ENCODE peak calls at places on chromosomes 11 and 22, in five cellular contexts. C, F, G, Z and B are unnamed samples.

GRCh38 chr22:43341565-43341964 is 1.6 kb downstream of the SCUBE1 start:
- DNase-seq in C (no peak), F (no peak), G (no peak), Z (no peak), B (no peak)

GRCh38 chr22:36756031-36756430 is 19.9 kb downstream of the IFT27 start:
- DNase-seq in G (no peak), F (no peak), C (no peak), Z (no peak), B (no peak)

GRCh38 chr22:28395920-28396447 is 283.7 kb downstream of the TTC28 start:
- DNase-seq in C (no peak), Z (no peak), F (no peak), G (peak), B (no peak)

GRCh38 chr11:64531906-64532312 is 59.1 kb upstream of the SLC22A12 start:
- DNase-seq in C (no peak), Z (no peak), G (no peak), F (no peak), B (no peak)

GRCh38 chr11:36110698-36111410 is 167.0 kb downstream of the LDLRAD3 start:
- DNase-seq in C (no peak), G (no peak), F (no peak), Z (no peak), B (no peak)

GRCh38 chr11:1762537-1763302 is 1.0 kb downstream of the CTSD start:
- DNase-seq in Z (peak), F (no peak), C (no peak), G (peak), B (peak)

GRCh38 chr11:92675810-92676209 is 293.6 kb upstream of the MTNR1B start:
- DNase-seq in C (no peak), Z (no peak), G (no peak), F (no peak), B (no peak)

GRCh38 chr22:42613869-42614268 is 814 bp downstream of the POLDIP3 start:
- DNase-seq in Z (no peak), F (no peak), G (no peak), C (peak), B (no peak)

GRCh38 chr11:11010624-11011127 is 152.8 kb upstream of the ZBED5 start:
- DNase-seq in C (no peak), Z (peak), F (no peak), G (peak), B (no peak)

GRCh38 chr22:34880667-34881066 is 185.3 kb upstream of the ISX start:
- DNase-seq in Z (no peak), G (no peak), C (no peak), F (no peak), B (no peak)

GRCh38 chr11:70501026-70501901 is 102.9 kb downstream of the CTTN start:
- DNase-seq in Z (no peak), C (no peak), F (no peak), G (no peak), B (no peak)

GRCh38 chr11:6892400-6892799 is at the start of gene OR2D2:
- DNase-seq in Z (no peak), G (no peak), C (no peak), F (no peak), B (no peak)

GRCh38 chr11:34609850-34610249 is 11.0 kb upstream of the EHF start:
- DNase-seq in F (no peak), C (no peak), G (peak), Z (no peak), B (no peak)

GRCh38 chr11:123054301-123055065 is 7.5 kb downstream of the HSPA8 start:
- DNase-seq in F (no peak), C (peak), Z (peak), G (peak), B (peak)

GRCh38 chr11:131423715-131424114 is 53.3 kb downstream of the NTM start:
- DNase-seq in G (no peak), F (no peak), C (no peak), Z (no peak), B (no peak)

GRCh38 chr11:69524991-69525411 is 43.5 kb downstream of the LINC01488 start:
- DNase-seq in Z (no peak), G (no peak), C (no peak), F (no peak), B (no peak)

GRCh38 chr11:33564856-33565453 is 135.7 kb downstream of the C11orf91 start:
- DNase-seq in G (no peak), F (no peak), C (no peak), Z (no peak), B (no peak)

GRCh38 chr11:1222491-1223345 is at the start of gene MUC5B:
- DNase-seq in Z (peak), C (no peak), G (no peak), F (no peak), B (no peak)

GRCh38 chr22:26139320-26139719 is 29.9 kb upstream of the SEZ6L start:
- DNase-seq in C (no peak), F (no peak), G (no peak), Z (no peak), B (no peak)

GRCh38 chr11:2574043-2574552 is 125.7 kb downstream of the KCNQ1OT1 start:
- DNase-seq in F (peak), C (no peak), G (no peak), Z (no peak), B (no peak)

GRCh38 chr11:1949922-1950321 is 2.8 kb downstream of the MRPL23 start:
- DNase-seq in G (no peak), C (no peak), F (no peak), Z (no peak), B (no peak)

GRCh38 chr11:119933584-119933983 is 204.3 kb downstream of the TRIM29 start:
- DNase-seq in F (no peak), G (no peak), Z (no peak), C (no peak), B (no peak)

GRCh38 chr11:119263352-119263940 is 53.5 kb downstream of the MCAM start:
- DNase-seq in F (no peak), C (no peak), G (no peak), Z (no peak), B (peak)

GRCh38 chr11:41189711-41190477 is 269.6 kb downstream of the LRRC4C start:
- DNase-seq in G (peak), F (no peak), C (no peak), Z (no peak), B (no peak)

GRCh38 chr11:12205330-12205729 is 94.9 kb downstream of the MICAL2 start:
- DNase-seq in G (no peak), C (no peak), F (no peak), Z (no peak), B (no peak)

GRCh38 chr22:20579273-20580120 is 72.1 kb downstream of the MED15 start:
- DNase-seq in Z (no peak), C (no peak), G (no peak), F (no peak), B (no peak)

GRCh38 chr11:59756845-59757244 is 1.7 kb downstream of the STX3 start:
- DNase-seq in Z (peak), F (no peak), C (no peak), G (no peak), B (no peak)

GRCh38 chr22:39175127-39176066 is 22.9 kb upstream of the CBX7 start:
- DNase-seq in Z (no peak), C (no peak), G (no peak), F (no peak), B (no peak)

GRCh38 chr11:100639140-100639539 is 47.9 kb upstream of the ARHGAP42 start:
- DNase-seq in C (no peak), Z (peak), G (no peak), F (no peak), B (no peak)

GRCh38 chr22:37669586-37669985 is 5.8 kb upstream of the LGALS1 start:
- DNase-seq in G (no peak), F (no peak), C (no peak), Z (no peak), B (no peak)

GRCh38 chr11:116864531-116864930 is 27.1 kb upstream of the APOA1 start:
- DNase-seq in C (no peak), G (no peak), Z (no peak), F (no peak), B (no peak)

GRCh38 chr11:70415176-70415575 is 16.8 kb downstream of the CTTN start:
- DNase-seq in F (no peak), G (no peak), Z (no peak), C (no peak), B (no peak)